ENCODE peak calls at places on chromosomes 16 and 17, in seven cellular contexts. H is mucosa of gallbladder, G is T1000, I is Peyer's patch, M is T-helper 17 cell, D is skeletal muscle cell, P is T-helper 2 cell. E is an unnamed sample.

GRCh38 chr16:68722119-68723024 is 14.7 kb upstream of the CDH1 start:
- DNase-seq in H (no peak), G (no peak), I (peak), M (no peak), D (no peak), P (no peak), E (no peak)

GRCh38 chr17:55434721-55435120 is 13.1 kb upstream of the MMD start:
- DNase-seq in H (no peak), G (no peak), I (no peak), M (no peak), D (no peak), P (no peak), E (no peak)

GRCh38 chr16:20300312-20301097 is 26.8 kb downstream of the GP2 start:
- DNase-seq in H (peak), G (no peak), I (peak), M (no peak), D (peak), P (no peak), E (no peak)

GRCh38 chr16:12518238-12519004 is 285.3 kb downstream of the CPPED1 start:
- DNase-seq in H (no peak), G (no peak), I (no peak), M (no peak), D (no peak), P (no peak), E (no peak)

GRCh38 chr16:53999841-54000240 is 286.7 kb downstream of the IRX3 start:
- DNase-seq in H (no peak), G (no peak), I (no peak), M (no peak), D (peak), P (no peak), E (no peak)

GRCh38 chr17:42017866-42018200 is 594 bp upstream of the DNAJC7 start:
- DNase-seq in H (no peak), G (no peak), I (peak), M (no peak), D (no peak), P (no peak), E (no peak)

GRCh38 chr17:67260051-67260987 is 15.3 kb upstream of the HELZ start:
- DNase-seq in H (peak), G (no peak), I (peak), M (no peak), D (peak), P (no peak), E (no peak)

GRCh38 chr17:60671482-60671881 is 6.2 kb upstream of the BCAS3 start:
- DNase-seq in H (no peak), G (no peak), I (no peak), M (no peak), D (no peak), P (no peak), E (no peak)

GRCh38 chr17:17500999-17501605 is 4.9 kb upstream of the RASD1 start:
- DNase-seq in H (no peak), G (no peak), I (no peak), M (no peak), D (no peak), P (no peak), E (no peak)

GRCh38 chr16:11780988-11781680 is 15.9 kb downstream of the ZC3H7A start:
- DNase-seq in H (no peak), G (no peak), I (no peak), M (no peak), D (no peak), P (no peak), E (no peak)

GRCh38 chr16:450385-450784 is 24.9 kb downstream of the RAB11FIP3 start:
- DNase-seq in H (no peak), G (no peak), I (no peak), M (no peak), D (no peak), P (no peak), E (no peak)

GRCh38 chr17:21043296-21044232 is 753 bp upstream of the USP22 start:
- DNase-seq in H (peak), G (peak), I (peak), M (peak), D (peak), P (peak), E (peak)

GRCh38 chr17:36183001-36183810 is 6.8 kb upstream of the TBC1D3B start:
- DNase-seq in H (no peak), G (no peak), I (peak), M (no peak), D (no peak), P (no peak), E (no peak)

GRCh38 chr16:70600730-70601129 is 45.6 kb upstream of the IL34 start:
- DNase-seq in H (no peak), G (no peak), I (no peak), M (no peak), D (no peak), P (no peak), E (no peak)

E was measured in stimulated activated naive CD4-positive, alpha-beta T cell.